ENCODE peak calls at places on chromosomes 1 and 21, in seven cellular contexts. C is CD8-positive, alpha-beta T cell; R is psoas muscle; D is fibroblast of the aortic adventitia; Y is body of pancreas; H is pancreas; G is A673. L is an unnamed sample.
A peak's percentile ranks its signal among the peaks of the same experiment; 100 is the strongest.

GRCh38 chr1:100734716-100735115 is 15.2 kb downstream of the VCAM1 start:
- DNase-seq in C (no peak), R (no peak), D (peak; percentile 96), Y (no peak), H (no peak), G (no peak), L (peak; percentile 51)

GRCh38 chr1:94255476-94255875 is 18.1 kb upstream of the ARHGAP29 start:
- DNase-seq in C (no peak), R (no peak), D (peak; percentile 49), Y (no peak), H (no peak), G (no peak), L (no peak)

GRCh38 chr1:55055084-55055882 is 15.9 kb downstream of the PCSK9 start:
- DNase-seq in C (no peak), R (no peak), D (peak; percentile 16), Y (no peak), H (no peak), G (no peak), L (no peak)

GRCh38 chr1:167630568-167631385 is 745 bp downstream of the RCSD1 start:
- DNase-seq in C (peak; percentile 38), R (no peak), D (no peak), Y (no peak), H (no peak), G (no peak), L (no peak)

GRCh38 chr21:44293551-44294231 is 6.2 kb upstream of the PFKL start:
- DNase-seq in C (peak; percentile 42), R (peak; percentile 43), D (no peak), Y (no peak), H (peak; percentile 24), G (no peak), L (no peak)

GRCh38 chr1:52544665-52545525 is 8.0 kb downstream of the TUT4 start:
- DNase-seq in C (no peak), R (no peak), D (no peak), Y (no peak), H (no peak), G (no peak), L (no peak)

GRCh38 chr1:36157115-36157903 is 1.3 kb downstream of the MAP7D1 start:
- DNase-seq in C (no peak), R (no peak), D (no peak), Y (no peak), H (no peak), G (no peak), L (no peak)

GRCh38 chr1:36253463-36253862 is 29.2 kb downstream of the THRAP3 start:
- DNase-seq in C (no peak), R (no peak), D (peak; percentile 55), Y (no peak), H (no peak), G (peak; percentile 14), L (no peak)

GRCh38 chr1:94125551-94126514 is 4.9 kb upstream of the ABCA4 start:
- DNase-seq in C (no peak), R (no peak), D (no peak), Y (no peak), H (no peak), G (no peak), L (no peak)

GRCh38 chr1:182054698-182055326 is 6.7 kb downstream of the ZNF648 start:
- DNase-seq in C (peak; percentile 68), R (no peak), D (peak; percentile 9), Y (peak; percentile 49), H (no peak), G (peak; percentile 64), L (no peak)

GRCh38 chr1:32393136-32393535 is 1.1 kb downstream of the BSDC1 start:
- DNase-seq in C (no peak), R (no peak), D (peak; percentile 45), Y (no peak), H (no peak), G (no peak), L (no peak)

DNA sequence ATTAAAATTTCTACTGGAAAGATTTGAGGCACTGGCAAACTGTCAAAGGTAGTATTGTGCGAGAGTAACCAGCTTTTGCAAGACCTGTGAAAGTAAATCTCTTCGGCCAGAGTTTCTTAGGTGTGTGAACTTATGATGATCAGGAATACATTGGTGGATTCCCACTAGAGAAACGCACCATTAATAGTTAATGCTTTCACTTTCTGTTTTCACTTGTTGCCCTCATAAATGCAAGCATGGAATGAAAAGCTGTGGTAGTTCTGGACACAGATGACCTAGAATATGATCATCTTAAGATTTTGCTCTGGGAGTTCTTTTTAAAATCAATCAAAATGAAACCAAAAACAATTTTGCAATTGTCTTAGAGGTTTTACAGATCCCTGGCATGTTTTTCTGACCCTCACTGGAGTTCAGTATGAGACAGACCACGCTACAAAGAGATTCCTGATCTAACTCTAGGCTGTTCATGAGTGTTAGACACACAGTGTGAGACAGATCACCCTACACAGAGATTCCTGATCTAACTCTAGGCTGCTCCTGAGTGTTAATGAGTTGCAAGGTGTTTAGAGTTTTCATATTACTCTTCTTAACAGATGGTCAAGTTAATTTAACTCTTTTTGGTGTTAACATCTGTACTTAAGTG is 98.8 kb downstream of the SDCCAG8 start:
- DNase-seq in C (no peak), R (no peak), D (peak; percentile 51), Y (no peak), H (no peak), G (no peak), L (no peak)
- H3K4me3 ChIP-seq in C (no peak overlapping the region), R (peak overlapping the region; percentile 44), D (peak overlapping the region; percentile 43), Y (no peak overlapping the region), H (no peak overlapping the region), G (no peak overlapping the region), L (peak overlapping the region; percentile 1)

GRCh38 chr21:15071012-15071411 is 6.2 kb upstream of the NRIP1 start:
- DNase-seq in C (no peak), R (no peak), D (no peak), Y (no peak), H (no peak), G (no peak), L (no peak)
- TF ChIP-seq CTCF in C (no peak), R (no peak), D (no peak), Y (no peak), H (no peak), G (no peak), L (no peak)

GRCh38 chr1:211382714-211383480 is 56.3 kb downstream of the TRAF5 start:
- DNase-seq in C (peak; percentile 83), R (peak; percentile 97), D (peak; percentile 93), Y (peak; percentile 96), H (peak; percentile 93), G (peak; percentile 94), L (peak; percentile 77)

GRCh38 chr1:211379446-211379845 is 52.8 kb downstream of the TRAF5 start:
- DNase-seq in C (no peak), R (no peak), D (no peak), Y (no peak), H (no peak), G (no peak), L (no peak)

GRCh38 chr1:211382182-211382713 is 55.6 kb downstream of the TRAF5 start:
- DNase-seq in C (no peak), R (no peak), D (no peak), Y (no peak), H (no peak), G (no peak), L (no peak)

GRCh38 chr1:211378844-211379243 is 52.2 kb downstream of the TRAF5 start:
- DNase-seq in C (no peak), R (no peak), D (peak; percentile 19), Y (no peak), H (no peak), G (no peak), L (no peak)

DNA sequence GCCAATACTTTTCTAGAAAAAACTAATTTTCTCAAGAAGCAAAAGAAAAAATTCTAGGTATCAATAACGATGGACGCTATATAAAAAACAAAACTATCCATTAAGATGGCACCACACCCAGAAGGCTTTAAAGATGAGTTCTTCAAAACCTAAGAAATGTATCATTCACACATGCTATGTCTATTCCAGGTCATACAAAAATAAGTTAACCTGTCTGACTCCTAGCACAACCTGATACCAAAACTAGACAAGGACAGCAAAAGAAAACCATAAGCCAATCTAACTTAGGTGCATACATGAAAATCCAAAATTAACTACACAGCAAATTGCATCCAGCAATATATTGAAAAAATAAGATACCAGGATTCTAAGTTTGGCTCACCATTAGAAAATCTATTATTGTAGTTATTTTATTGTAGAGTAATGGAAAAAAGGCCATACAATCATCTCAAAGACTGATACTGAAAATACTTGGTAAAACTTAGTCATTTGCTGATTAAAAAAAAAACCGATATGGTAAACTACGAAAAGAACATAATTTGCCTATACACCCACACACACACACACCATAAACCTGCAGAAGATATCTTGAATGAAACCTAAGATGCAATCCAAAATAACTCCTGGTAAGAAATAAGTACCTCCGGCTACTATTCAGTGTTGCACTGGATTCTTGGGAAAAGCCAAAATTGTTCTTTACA is 55.0 kb downstream of the TRAF5 start:
- DNase-seq in C (no peak), R (no peak), D (no peak), Y (no peak), H (no peak), G (no peak), L (no peak)
- H3K4me3 ChIP-seq in C (no peak overlapping the region), R (peak overlapping the region; percentile 74), D (no peak overlapping the region), Y (no peak overlapping the region), H (peak overlapping the region; percentile 70), G (no peak overlapping the region), L (no peak overlapping the region)

DNA sequence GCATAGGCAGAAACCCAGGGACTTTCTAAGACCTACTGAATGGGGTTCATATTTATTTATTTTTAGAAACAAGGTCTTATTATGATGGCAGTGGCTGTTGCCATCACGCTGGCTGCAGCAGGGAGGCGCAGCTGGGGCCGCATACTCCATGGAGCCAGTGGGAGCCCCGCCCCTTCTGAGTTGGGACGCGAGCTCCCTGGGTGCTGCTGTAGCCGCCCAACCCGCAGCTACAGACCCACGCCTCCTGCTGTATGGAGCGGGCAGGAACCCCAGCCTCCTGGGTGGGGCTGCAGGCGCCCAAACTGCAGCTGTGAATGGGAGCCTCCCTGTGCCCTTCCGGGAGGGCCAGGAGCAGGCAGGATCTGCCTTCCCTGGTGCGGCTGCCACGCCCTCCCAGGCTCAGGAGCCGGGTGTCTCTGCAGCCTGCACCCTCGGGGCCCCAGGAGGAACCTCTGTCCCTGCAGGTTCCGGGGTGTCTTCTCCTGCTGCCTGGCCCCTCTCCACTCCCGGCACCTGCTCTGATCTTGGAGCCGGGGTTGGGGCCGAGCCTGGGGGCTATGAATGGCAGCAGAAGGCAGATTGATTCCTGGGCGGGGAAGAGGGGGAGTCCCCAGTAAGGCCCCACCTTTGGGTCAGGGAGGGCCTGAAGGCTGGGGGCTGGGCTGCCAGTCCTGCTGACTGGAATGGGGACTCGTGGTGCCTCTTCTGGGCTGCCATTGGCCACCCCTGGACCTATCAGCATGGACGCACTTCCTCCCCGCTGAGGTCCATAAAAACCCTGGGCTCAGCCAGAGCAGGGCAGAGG is 66.5 kb upstream of the LRRN2 start:
- DNase-seq in C (no peak), R (no peak), D (no peak), Y (peak; percentile 17), H (no peak), G (peak; percentile 67), L (no peak)
- TF ChIP-seq CTCF in C (no peak), R (no peak), D (no peak), Y (no peak), H (no peak), G (peak; percentile 40), L (no peak)

L was measured in astrocyte of the cerebellum.